ENCODE peak calls at places on chromosomes 6 and 20, in seven cellular contexts. S is smooth muscle cell of the brain vasculature, P is T47D, R is LHCN-M2, B is heart left ventricle, F is anterior cingulate cortex, M is DMS 273 treated with DMSO at 0.1 percent for 48 hours. U is an unnamed sample.

GRCh38 chr6:159959976-159960384 is 8.9 kb upstream of the IGF2R start:
- DNase-seq in B (no peak), R (no peak), S (no peak), P (no peak), M (no peak), F (no peak), U (no peak)

GRCh38 chr20:56449459-56449858 is 19.0 kb upstream of the RTF2 start:
- DNase-seq in B (no peak), F (no peak), S (no peak), R (no peak), M (no peak), P (no peak), U (no peak)

GRCh38 chr6:32186496-32186840 is 2.4 kb upstream of the AGER start:
- DNase-seq in F (no peak), P (no peak), M (no peak), R (no peak), S (no peak), B (no peak), U (no peak)

GRCh38 chr6:33204415-33205171 is at the start of gene HSD17B8:
- DNase-seq in F (peak), S (peak), P (peak), R (peak), M (peak), B (peak), U (peak)

GRCh38 chr6:47478233-47479155 is 905 bp downstream of the CD2AP start:
- DNase-seq in M (no peak), F (peak), R (peak), P (peak), B (no peak), S (no peak), U (no peak)

GRCh38 chr6:134464690-134465411 is 146.9 kb upstream of the SGK1 start:
- DNase-seq in S (peak), B (no peak), P (no peak), F (no peak), R (peak), M (peak), U (no peak)

GRCh38 chr20:53801609-53802370 is 208.2 kb upstream of the ZNF217 start:
- DNase-seq in M (no peak), F (no peak), R (no peak), B (no peak), P (no peak), S (no peak), U (no peak)

GRCh38 chr6:169363590-169363989 is 109.9 kb upstream of the THBS2 start:
- DNase-seq in R (peak), M (no peak), S (no peak), P (no peak), B (no peak), F (no peak), U (no peak)

GRCh38 chr20:10761232-10761631 is 87.4 kb upstream of the JAG1 start:
- DNase-seq in M (no peak), B (no peak), S (peak), F (no peak), R (peak), P (no peak), U (no peak)

GRCh38 chr6:157020398-157021266 is 243.5 kb downstream of the ARID1B start:
- DNase-seq in B (no peak), S (no peak), M (peak), R (peak), F (no peak), P (no peak), U (peak)

U was measured in right atrium auricular region.